ENCODE peak calls at places on chromosomes 1 and 21, in four cellular contexts. X is RWPE1, V is H9, U is colonic mucosa. L is an unnamed sample.

GRCh38 chr1:152035406-152036315 is 1.1 kb downstream of the S100A11 start:
- DNase-seq in X (peak), V (no peak), U (peak), L (no peak)

GRCh38 chr1:199113265-199113869 is 474.5 kb downstream of the PTPRC start:
- DNase-seq in X (no peak), V (peak), U (peak), L (peak)

GRCh38 chr1:109907190-109907774 is 3.4 kb upstream of the CSF1 start:
- DNase-seq in X (no peak), V (no peak), U (no peak), L (no peak)

GRCh38 chr1:5983361-5984103 is 8.7 kb downstream of the NPHP4 start:
- DNase-seq in X (peak), V (no peak), U (no peak), L (no peak)

GRCh38 chr1:177355575-177355974 is 184.8 kb downstream of the BRINP2 start:
- DNase-seq in X (peak), V (peak), U (no peak), L (no peak)

GRCh38 chr1:33010946-33011731 is 25.5 kb downstream of the AK2 start:
- DNase-seq in X (no peak), V (no peak), U (peak), L (peak)

GRCh38 chr1:234149217-234149616 is 224.0 kb upstream of the COA6 start:
- DNase-seq in X (no peak), V (no peak), U (no peak), L (no peak)

GRCh38 chr1:101259744-101260148 is 22.9 kb downstream of the S1PR1 start:
- DNase-seq in X (peak), V (no peak), U (no peak), L (no peak)

GRCh38 chr1:117512728-117513321 is 93.0 kb upstream of the TENT5C start:
- DNase-seq in X (peak), V (no peak), U (no peak), L (no peak)

GRCh38 chr1:226763741-226764264 is 24.7 kb upstream of the ITPKB start:
- DNase-seq in X (peak), V (peak), U (no peak), L (no peak)

GRCh38 chr21:38849776-38850175 is 44.0 kb downstream of the ETS2 start:
- DNase-seq in X (no peak), V (no peak), U (peak), L (no peak)

GRCh38 chr1:4110888-4111287 is 210.8 kb upstream of the C1orf174 start:
- DNase-seq in X (no peak), V (no peak), U (no peak), L (no peak)

GRCh38 chr1:88683516-88683847 is 591 bp upstream of the PKN2 start:
- DNase-seq in X (peak), V (no peak), U (peak), L (peak)

GRCh38 chr1:30753660-30754123 is 3.9 kb downstream of the LAPTM5 start:
- DNase-seq in X (no peak), V (no peak), U (no peak), L (no peak)

GRCh38 chr1:85585845-85586244 is 5.3 kb downstream of the CCN1 start:
- DNase-seq in X (no peak), V (no peak), U (no peak), L (no peak)

GRCh38 chr1:110196917-110197782 is 13.0 kb upstream of the KCNC4 start:
- DNase-seq in X (peak), V (peak), U (peak), L (peak)

GRCh38 chr1:41241748-41242644 is at the start of gene SCMH1:
- DNase-seq in X (peak), V (peak), U (peak), L (peak)

GRCh38 chr1:51190996-51191395 is 45.1 kb upstream of the RNF11 start:
- DNase-seq in X (no peak), V (no peak), U (no peak), L (no peak)

GRCh38 chr1:234069760-234070159 is 165.3 kb downstream of the SLC35F3 start:
- DNase-seq in X (no peak), V (no peak), U (no peak), L (no peak)

GRCh38 chr1:151574575-151575529 is 34.7 kb downstream of the TUFT1 start:
- DNase-seq in X (peak), V (no peak), U (peak), L (no peak)

GRCh38 chr1:111214884-111215283 is 12.6 kb upstream of the CHI3L2 start:
- DNase-seq in X (no peak), V (no peak), U (no peak), L (no peak)

GRCh38 chr1:201576914-201577313 is 38.0 kb downstream of the NAV1 start:
- DNase-seq in X (no peak), V (no peak), U (no peak), L (no peak)

GRCh38 chr1:90534669-90535379 is 182.3 kb downstream of the BARHL2 start:
- DNase-seq in X (no peak), V (no peak), U (no peak), L (no peak)

GRCh38 chr1:102772831-102773230 is 335.5 kb downstream of the COL11A1 start:
- DNase-seq in X (no peak), V (no peak), U (no peak), L (no peak)

GRCh38 chr1:36835696-36836095 is 198.6 kb downstream of the GRIK3 start:
- DNase-seq in X (no peak), V (no peak), U (no peak), L (no peak)

GRCh38 chr1:115771847-115772457 is 3.4 kb upstream of the CASQ2 start:
- DNase-seq in X (peak), V (peak), U (peak), L (peak)

GRCh38 chr1:23475134-23475628 is 8.8 kb downstream of the ASAP3 start:
- DNase-seq in X (peak), V (no peak), U (no peak), L (no peak)

GRCh38 chr1:177077734-177078489 is 86.6 kb downstream of the ASTN1 start:
- DNase-seq in X (no peak), V (no peak), U (no peak), L (no peak)

GRCh38 chr1:87203890-87204289 is 124.8 kb upstream of the LMO4 start:
- DNase-seq in X (no peak), V (no peak), U (no peak), L (no peak)

GRCh38 chr1:23615852-23616251 is 56.6 kb upstream of the ID3 start:
- DNase-seq in X (no peak), V (no peak), U (no peak), L (no peak)

GRCh38 chr1:157115851-157116734 is 16.5 kb upstream of the ETV3L start:
- DNase-seq in X (no peak), V (peak), U (no peak), L (no peak)

GRCh38 chr1:95002167-95002566 is 70.6 kb downstream of the ALG14 start:
- DNase-seq in X (no peak), V (no peak), U (no peak), L (no peak)

GRCh38 chr1:174872615-174873058 is 127.1 kb upstream of the CACYBP start:
- DNase-seq in X (peak), V (no peak), U (no peak), L (no peak)

GRCh38 chr1:76841460-76841859 is 25.8 kb upstream of the ST6GALNAC5 start:
- DNase-seq in X (no peak), V (no peak), U (no peak), L (no peak)

GRCh38 chr1:207672525-207673130 is 27.7 kb downstream of the CR1L start:
- DNase-seq in X (peak), V (peak), U (peak), L (no peak)

GRCh38 chr1:39928809-39929587 is 25.9 kb upstream of the MFSD2A start:
- DNase-seq in X (no peak), V (no peak), U (peak), L (no peak)

GRCh38 chr1:156129687-156130577 is 15.4 kb downstream of the LMNA start:
- DNase-seq in X (peak), V (peak), U (peak), L (peak)

GRCh38 chr1:50605186-50605875 is 182.1 kb upstream of the DMRTA2 start:
- DNase-seq in X (peak), V (peak), U (peak), L (no peak)

GRCh38 chr1:22808186-22808845 is 97.7 kb downstream of the EPHB2 start:
- DNase-seq in X (peak), V (no peak), U (no peak), L (no peak)

DNA sequence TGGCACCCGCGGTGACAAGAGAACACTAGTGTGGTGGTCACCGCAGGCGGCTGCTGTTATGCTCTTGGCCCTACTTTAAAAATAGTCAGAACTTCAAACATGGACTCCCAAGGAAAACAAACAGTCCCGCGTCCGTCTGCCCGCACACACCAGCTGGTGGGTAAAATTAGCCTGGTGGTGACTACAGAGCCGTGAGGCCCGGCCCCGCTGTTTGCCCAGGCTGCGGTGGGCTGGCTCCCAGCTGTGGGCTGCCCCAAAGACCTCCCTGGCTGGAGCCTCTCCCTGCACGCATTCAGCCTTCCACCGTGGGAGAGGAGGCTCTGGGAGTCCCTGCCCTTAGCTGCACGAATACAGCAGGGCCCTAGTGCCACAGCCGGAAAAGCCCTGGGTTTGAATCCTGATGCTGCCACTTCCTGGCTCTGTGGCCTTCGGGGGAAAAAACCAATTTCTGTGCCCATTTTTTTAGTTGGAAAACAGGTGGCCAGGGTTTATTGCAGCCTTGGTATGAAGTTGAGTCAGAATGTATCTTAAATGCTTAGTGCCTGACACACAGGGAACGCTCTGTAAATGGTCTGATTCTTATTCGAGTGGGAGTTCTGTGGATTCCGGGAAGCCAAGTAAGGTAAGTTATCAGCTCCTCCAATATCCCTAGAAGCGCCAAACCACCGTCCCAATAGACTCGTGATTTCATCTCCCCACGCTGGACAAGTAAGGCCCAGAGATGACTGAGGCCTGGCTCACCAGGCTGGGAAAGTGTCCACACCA is 58.2 kb downstream of the ALPL start:
- DNase-seq in X (no peak), V (no peak), U (no peak), L (no peak)
- H3K27ac ChIP-seq in X (no peak), V (no peak), U (no peak), L (no peak)

GRCh38 chr1:1207254-1207902 is 986 bp upstream of the TNFRSF18 start:
- DNase-seq in X (no peak), V (no peak), U (no peak), L (peak)
- H3K27ac ChIP-seq in X (peak), V (no peak), U (no peak), L (no peak)

GRCh38 chr21:33396966-33397365 is 6.2 kb upstream of the IFNGR2 start:
- DNase-seq in X (no peak), V (no peak), U (no peak), L (no peak)
- H3K27ac ChIP-seq in X (peak), V (no peak), U (no peak), L (no peak)

GRCh38 chr1:8122160-8122476 is 96.0 kb upstream of the ERRFI1 start:
- DNase-seq in X (no peak), V (no peak), U (no peak), L (no peak)

GRCh38 chr1:8121261-8122159 is 95.4 kb upstream of the ERRFI1 start:
- DNase-seq in X (peak), V (peak), U (peak), L (peak)

GRCh38 chr1:8120693-8121260 is 94.7 kb upstream of the ERRFI1 start:
- DNase-seq in X (no peak), V (no peak), U (no peak), L (no peak)

GRCh38 chr1:8127201-8127641 is 101.1 kb upstream of the ERRFI1 start:
- DNase-seq in X (no peak), V (no peak), U (no peak), L (no peak)

GRCh38 chr1:8122477-8123407 is 96.6 kb upstream of the ERRFI1 start:
- DNase-seq in X (no peak), V (no peak), U (no peak), L (no peak)
- H3K27ac ChIP-seq in X (no peak), V (no peak), U (peak), L (peak)